ENCODE peak calls at places on chromosomes 1 and 21, in ten cellular contexts. E, L, O, J, Z, U, V, H, Q and Y are unnamed samples.

GRCh38 chr1:232574077-232574476 is 55.9 kb downstream of the SIPA1L2 start:
- DNase-seq in Z (no peak), U (no peak), O (no peak), H (no peak), J (no peak), Q (no peak), E (no peak), L (no peak), V (no peak), Y (no peak)

GRCh38 chr1:84851839-84852238 is 41.2 kb downstream of the LPAR3 start:
- DNase-seq in Q (no peak), E (no peak), L (peak), Z (peak), U (no peak), V (no peak), O (peak), H (no peak), J (peak), Y (no peak)

GRCh38 chr21:33071878-33072306 is 2.0 kb downstream of the OLIG1 start:
- DNase-seq in Z (no peak), H (no peak), U (peak), E (no peak), O (peak), L (peak), V (no peak), J (peak), Q (no peak), Y (peak)

GRCh38 chr1:87335175-87335992 is 6.7 kb downstream of the LMO4 start:
- DNase-seq in Z (no peak), Q (peak), O (peak), L (no peak), E (no peak), J (peak), V (peak), U (peak), H (peak), Y (peak)

GRCh38 chr1:154350383-154350782 is 25.1 kb downstream of the ATP8B2 start:
- DNase-seq in E (no peak), O (no peak), J (no peak), Z (no peak), Q (no peak), V (no peak), H (peak), L (no peak), U (no peak), Y (no peak)

GRCh38 chr1:234970731-234971476 is 157.7 kb downstream of the TOMM20 start:
- DNase-seq in O (peak), Z (peak), Q (peak), V (peak), H (peak), U (peak), J (peak), L (peak), E (no peak), Y (peak)

GRCh38 chr1:168392958-168393357 is 112.3 kb downstream of the TBX19 start:
- DNase-seq in J (no peak), O (no peak), U (no peak), Z (no peak), Q (no peak), E (no peak), V (no peak), H (no peak), L (no peak), Y (no peak)

GRCh38 chr1:197200468-197200899 is 54.0 kb upstream of the ASPM start:
- DNase-seq in L (peak), H (peak), V (no peak), J (peak), E (no peak), Q (no peak), U (no peak), O (peak), Z (no peak), Y (no peak)

GRCh38 chr1:167107456-167107855 is 13.6 kb downstream of the STYXL2 start:
- DNase-seq in H (no peak), U (no peak), E (no peak), O (peak), Z (no peak), V (no peak), L (peak), J (peak), Q (no peak), Y (no peak)

GRCh38 chr1:227888404-227889046 is 59.2 kb downstream of the WNT9A start:
- DNase-seq in Z (no peak), V (peak), J (no peak), E (no peak), Q (no peak), U (peak), O (no peak), H (peak), L (no peak), Y (no peak)

GRCh38 chr1:201436461-201436860 is 14.9 kb upstream of the TNNI1 start:
- DNase-seq in E (no peak), U (no peak), V (no peak), O (no peak), J (no peak), H (no peak), Z (no peak), Q (no peak), L (peak), Y (no peak)

GRCh38 chr1:150596095-150596892 is 16.9 kb upstream of the MCL1 start:
- DNase-seq in E (no peak), H (no peak), U (no peak), L (peak), Z (no peak), J (peak), O (no peak), Q (no peak), V (no peak), Y (no peak)

GRCh38 chr1:82837261-82837660 is 1036.5 kb downstream of the ADGRL2 start:
- DNase-seq in V (no peak), Z (no peak), Q (no peak), L (peak), U (no peak), J (peak), H (no peak), E (no peak), O (no peak), Y (no peak)

GRCh38 chr1:65417729-65418128 is 2.7 kb upstream of the LEPR start:
- DNase-seq in Q (no peak), L (no peak), Z (no peak), O (no peak), V (no peak), J (peak), E (no peak), H (no peak), U (no peak), Y (no peak)

GRCh38 chr1:220290163-220290761 is 18.0 kb upstream of the RAB3GAP2 start:
- DNase-seq in V (no peak), H (no peak), E (no peak), O (no peak), U (no peak), L (no peak), Z (no peak), J (no peak), Q (no peak), Y (no peak)

GRCh38 chr1:191453487-191453886 is 704.8 kb upstream of the RGS18 start:
- DNase-seq in E (no peak), O (no peak), V (no peak), Z (no peak), H (no peak), Q (no peak), L (no peak), U (no peak), J (no peak), Y (no peak)

GRCh38 chr1:58919986-58920376 is 136.1 kb upstream of the JUN start:
- DNase-seq in H (no peak), Q (no peak), Z (no peak), J (no peak), O (no peak), E (no peak), U (no peak), V (no peak), L (no peak), Y (peak)

GRCh38 chr1:169368406-169368769 is 393 bp downstream of the BLZF1 start:
- DNase-seq in L (peak), O (peak), E (no peak), Q (no peak), U (no peak), Z (no peak), J (peak), H (peak), V (peak), Y (peak)

GRCh38 chr1:117754061-117754969 is 148.5 kb downstream of the TENT5C start:
- DNase-seq in V (no peak), Q (peak), L (peak), E (peak), H (peak), O (peak), J (peak), Z (peak), U (no peak), Y (peak)

GRCh38 chr1:13892671-13893325 is 192.8 kb downstream of the PRDM2 start:
- DNase-seq in H (peak), J (no peak), Z (no peak), E (no peak), V (no peak), Q (no peak), O (no peak), U (peak), L (no peak), Y (no peak)

GRCh38 chr1:5744911-5745431 is 247.3 kb downstream of the NPHP4 start:
- DNase-seq in E (no peak), J (peak), V (no peak), O (no peak), L (no peak), H (no peak), Q (no peak), U (peak), Z (no peak), Y (no peak)

GRCh38 chr1:209569445-209570207 is 13.9 kb upstream of the CAMK1G start:
- DNase-seq in Z (no peak), H (peak), O (peak), L (peak), J (peak), Q (peak), U (no peak), V (peak), E (peak), Y (peak)

GRCh38 chr1:157496121-157496526 is 56.2 kb downstream of the FCRL5 start:
- DNase-seq in J (peak), Z (no peak), H (peak), L (peak), V (no peak), O (peak), E (no peak), Q (no peak), U (no peak), Y (no peak)

DNA sequence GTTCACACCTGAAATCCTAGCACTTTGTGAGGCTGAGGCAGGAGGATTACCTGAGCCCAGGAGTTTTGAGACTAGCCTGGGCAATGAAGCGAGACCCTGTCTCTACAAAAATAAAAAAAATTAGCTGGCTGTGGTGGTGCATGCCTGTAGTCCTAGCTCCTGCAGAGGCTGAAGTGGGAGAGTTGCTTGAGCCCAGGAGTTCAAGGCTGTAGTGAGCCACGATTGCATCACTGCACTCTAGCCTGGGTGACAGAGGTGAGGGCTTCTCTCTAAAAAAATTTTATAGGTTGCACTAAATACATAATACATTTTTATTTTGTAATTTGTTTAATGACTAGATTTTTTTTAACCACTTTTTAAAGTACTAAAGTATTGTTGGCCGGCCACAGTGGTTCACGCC is 6.1 kb downstream of the PARK7 start:
- DNase-seq in E (no peak), H (no peak), V (no peak), O (no peak), L (no peak), J (no peak), Q (no peak), U (no peak), Z (no peak), Y (no peak)
- H3K4me3 ChIP-seq in E (no peak), H (no peak), V (no peak), O (no peak), L (no peak), J (no peak), Q (no peak), U (no peak), Z (no peak), Y (no peak)

GRCh38 chr1:44707959-44708831 is 22.8 kb downstream of the RNU5D-1 start:
- DNase-seq in U (no peak), L (peak), E (no peak), J (peak), Z (no peak), O (peak), Q (no peak), V (no peak), H (peak), Y (no peak)
- TF ChIP-seq CTCF in U (peak), L (peak), E (peak), J (peak), Z (peak), O (peak), Q (peak), V (no peak), H (peak), Y (peak)

GRCh38 chr21:46542588-46543092 is 62.2 kb downstream of the S100B start:
- DNase-seq in H (no peak), V (peak), E (no peak), L (no peak), Z (no peak), Q (no peak), U (no peak), O (no peak), J (no peak), Y (no peak)

GRCh38 chr21:46538262-46538661 is 66.6 kb downstream of the S100B start:
- DNase-seq in O (no peak), L (no peak), U (no peak), H (no peak), E (no peak), Q (no peak), Z (no peak), J (no peak), V (no peak), Y (no peak)

GRCh38 chr21:46537026-46537425 is 67.9 kb downstream of the S100B start:
- DNase-seq in U (no peak), Q (no peak), L (no peak), O (no peak), E (no peak), H (no peak), J (no peak), Z (no peak), V (no peak), Y (no peak)

GRCh38 chr21:46540087-46540710 is 64.7 kb downstream of the S100B start:
- DNase-seq in J (no peak), Z (no peak), E (no peak), H (no peak), O (no peak), U (no peak), Q (no peak), L (no peak), V (peak), Y (no peak)

GRCh38 chr21:46538851-46539666 is 65.8 kb downstream of the S100B start:
- DNase-seq in U (no peak), E (no peak), L (no peak), Q (no peak), Z (no peak), O (no peak), H (no peak), J (no peak), V (peak), Y (no peak)
- H3K4me3 ChIP-seq in U (no peak), E (no peak), L (no peak), Q (no peak), Z (no peak), O (no peak), H (no peak), J (no peak), V (no peak), Y (no peak)

GRCh38 chr1:1148061-1148460 is 25.6 kb upstream of the TTLL10 start:
- DNase-seq in L (no peak), E (no peak), H (no peak), Q (no peak), U (no peak), J (no peak), O (no peak), Z (no peak), V (no peak), Y (no peak)
- TF ChIP-seq CTCF in L (no peak), E (no peak), H (no peak), Q (no peak), U (no peak), J (no peak), O (no peak), Z (no peak), V (no peak), Y (no peak)

GRCh38 chr1:8418301-8418700 is 100.4 kb downstream of the SLC45A1 start:
- DNase-seq in H (no peak), U (no peak), O (no peak), V (no peak), Q (no peak), E (no peak), Z (no peak), L (no peak), J (no peak), Y (no peak)

GRCh38 chr1:8419172-8419571 is 101.3 kb downstream of the SLC45A1 start:
- DNase-seq in Q (no peak), H (no peak), Z (no peak), U (no peak), E (no peak), J (no peak), L (peak), V (no peak), O (no peak), Y (no peak)

GRCh38 chr1:8420318-8420717 is 102.4 kb downstream of the SLC45A1 start:
- DNase-seq in V (no peak), H (peak), L (no peak), Q (no peak), U (no peak), Z (no peak), E (no peak), J (no peak), O (no peak), Y (no peak)

GRCh38 chr1:8421721-8422120 is 103.8 kb downstream of the SLC45A1 start:
- DNase-seq in Z (no peak), H (peak), O (no peak), L (peak), J (no peak), V (peak), E (no peak), U (no peak), Q (no peak), Y (no peak)

GRCh38 chr1:8419861-8420260 is 101.9 kb downstream of the SLC45A1 start:
- DNase-seq in J (no peak), U (no peak), V (no peak), L (no peak), Z (no peak), Q (no peak), E (no peak), O (no peak), H (no peak), Y (no peak)
- H3K4me3 ChIP-seq in J (no peak), U (no peak), V (no peak), L (no peak), Z (no peak), Q (peak), E (no peak), O (peak), H (no peak), Y (no peak)

GRCh38 chr21:46442938-46443337 is 15.8 kb upstream of the DIP2A start:
- DNase-seq in J (no peak), U (no peak), O (no peak), Z (no peak), L (no peak), E (no peak), H (no peak), V (no peak), Q (no peak), Y (no peak)
- TF ChIP-seq CTCF in J (no peak), U (no peak), O (no peak), Z (no peak), L (no peak), E (no peak), H (no peak), V (no peak), Q (no peak), Y (no peak)

GRCh38 chr21:37253991-37254390 is 13.1 kb downstream of the VPS26C start:
- DNase-seq in O (peak), V (no peak), L (peak), Q (no peak), H (no peak), J (no peak), Z (no peak), U (no peak), E (no peak), Y (no peak)

GRCh38 chr21:37257526-37257966 is 9.6 kb downstream of the VPS26C start:
- DNase-seq in H (peak), Z (no peak), Q (peak), J (peak), V (no peak), L (peak), E (peak), U (peak), O (peak), Y (peak)

GRCh38 chr21:37263827-37264226 is 3.3 kb downstream of the VPS26C start:
- DNase-seq in L (peak), V (no peak), U (no peak), Z (no peak), E (no peak), J (peak), H (no peak), O (peak), Q (no peak), Y (no peak)

GRCh38 chr21:37259426-37259825 is 7.7 kb downstream of the VPS26C start:
- DNase-seq in U (no peak), Z (no peak), V (no peak), J (no peak), H (no peak), L (peak), Q (no peak), E (no peak), O (no peak), Y (no peak)

GRCh38 chr21:37257967-37258877 is 8.9 kb downstream of the VPS26C start:
- DNase-seq in Z (peak), L (peak), J (peak), U (peak), E (peak), O (peak), V (no peak), Q (peak), H (peak), Y (peak)
- H3K4me3 ChIP-seq in Z (peak), L (peak), J (peak), U (peak), E (peak), O (peak), V (peak), Q (peak), H (peak), Y (peak)

GRCh38 chr21:43318368-43318767 is 108.6 kb downstream of the SIK1 start:
- DNase-seq in Q (no peak), L (no peak), U (peak), Z (no peak), O (no peak), E (no peak), J (no peak), H (no peak), V (no peak), Y (no peak)

GRCh38 chr21:43317254-43317748 is 109.6 kb downstream of the SIK1 start:
- DNase-seq in L (no peak), U (peak), H (no peak), J (no peak), Z (no peak), O (no peak), V (no peak), Q (peak), E (no peak), Y (no peak)

GRCh38 chr21:43318841-43319781 is 107.8 kb downstream of the SIK1 start:
- DNase-seq in Q (peak), L (peak), Z (no peak), E (no peak), H (no peak), J (peak), U (peak), O (peak), V (no peak), Y (no peak)

GRCh38 chr21:43316156-43316845 is 110.6 kb downstream of the SIK1 start:
- DNase-seq in Z (no peak), U (peak), J (no peak), V (no peak), O (no peak), H (no peak), E (no peak), Q (peak), L (no peak), Y (no peak)

DNA sequence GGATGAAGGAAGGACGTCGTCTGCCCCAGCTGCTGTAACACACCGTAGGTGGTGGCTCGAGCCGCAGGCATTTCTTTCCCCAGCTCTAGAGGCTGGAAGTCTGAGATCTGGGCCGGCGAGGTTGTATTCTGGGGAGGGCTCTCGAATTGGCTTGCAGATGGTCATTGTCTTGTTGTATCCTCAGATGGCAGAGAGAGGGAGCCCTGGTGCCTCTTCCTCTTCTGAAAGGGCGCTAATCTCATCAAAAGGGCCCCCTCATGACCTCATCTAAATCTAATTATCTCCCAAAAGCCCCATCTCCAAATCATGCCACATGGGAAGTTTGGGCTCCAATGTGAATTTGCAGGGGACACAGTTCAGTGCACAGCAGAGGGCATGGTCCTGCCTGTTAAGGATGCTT is 109.0 kb downstream of the SIK1 start:
- DNase-seq in J (no peak), O (no peak), V (no peak), U (no peak), Q (no peak), L (no peak), Z (no peak), E (no peak), H (no peak), Y (no peak)
- TF ChIP-seq CTCF in J (no peak), O (no peak), V (no peak), U (no peak), Q (no peak), L (no peak), Z (no peak), E (peak), H (no peak), Y (no peak)